ENCODE peak calls at places on chromosomes 16 and 17, in ten cellular contexts. X is AG04450; F is CD4-positive, alpha-beta T cell; M is GM12878; I is OCI-LY7; N is heart right ventricle; E is dorsolateral prefrontal cortex; J is body of pancreas; O is osteoblast; S is cardiac muscle cell. H is an unnamed sample.

GRCh38 chr16:14181371-14182050 is 110.4 kb downstream of the MRTFB start:
- DNase-seq in I (no peak), O (peak; percentile 75), S (peak; percentile 83), J (no peak), F (no peak), N (no peak), X (peak; percentile 32), E (no peak), M (no peak), H (peak; percentile 67)

GRCh38 chr17:68097161-68097805 is 61.7 kb downstream of the KPNA2 start:
- DNase-seq in O (no peak), S (no peak), E (no peak), M (no peak), X (no peak), I (no peak), J (no peak), N (no peak), F (no peak), H (no peak)

GRCh38 chr16:79798416-79799053 is 198.0 kb upstream of the MAF start:
- DNase-seq in X (no peak), O (no peak), I (no peak), M (no peak), S (no peak), E (no peak), N (no peak), F (no peak), J (no peak), H (no peak)

GRCh38 chr17:69949931-69950330 is 125.1 kb upstream of the KCNJ16 start:
- DNase-seq in I (no peak), S (no peak), J (no peak), N (no peak), E (no peak), M (no peak), X (no peak), O (peak; percentile 10), F (no peak), H (no peak)

GRCh38 chr16:56847173-56847948 is 17.6 kb upstream of the SLC12A3 start:
- DNase-seq in O (no peak), F (no peak), X (no peak), S (no peak), J (no peak), E (no peak), I (peak; percentile 53), M (no peak), N (no peak), H (no peak)

GRCh38 chr17:14245002-14245401 is 8.3 kb upstream of the CDRT15 start:
- DNase-seq in J (no peak), E (no peak), O (no peak), N (no peak), F (no peak), I (no peak), M (no peak), X (no peak), S (no peak), H (no peak)

GRCh38 chr16:27515874-27516353 is 33.8 kb downstream of the GTF3C1 start:
- DNase-seq in F (no peak), J (peak; percentile 40), E (no peak), O (no peak), X (no peak), M (no peak), S (peak; percentile 28), I (peak; percentile 46), N (peak; percentile 29), H (peak; percentile 29)

GRCh38 chr16:14548933-14549788 is 80.9 kb downstream of the PARN start:
- DNase-seq in E (no peak), O (no peak), M (no peak), N (no peak), I (no peak), X (no peak), F (no peak), S (no peak), J (peak; percentile 17), H (no peak)

GRCh38 chr17:67993998-67994361 is 2.3 kb downstream of the C17orf58 start:
- DNase-seq in X (no peak), S (peak; percentile 21), N (no peak), E (no peak), I (peak; percentile 56), F (no peak), O (no peak), M (no peak), J (no peak), H (peak; percentile 16)

GRCh38 chr17:30380106-30380420 is 1.3 kb downstream of the CPD start:
- DNase-seq in S (no peak), N (no peak), E (no peak), M (peak; percentile 16), J (no peak), F (no peak), O (peak; percentile 77), I (peak; percentile 35), X (no peak), H (no peak)

GRCh38 chr17:79739148-79740062 is 8.7 kb downstream of the ENPP7 start:
- DNase-seq in J (peak; percentile 47), M (no peak), X (no peak), E (no peak), S (no peak), I (no peak), O (peak; percentile 77), F (no peak), N (no peak), H (no peak)

GRCh38 chr16:17384473-17384872 is 86.3 kb downstream of the XYLT1 start:
- DNase-seq in E (no peak), S (no peak), M (no peak), I (no peak), X (no peak), N (no peak), F (no peak), O (no peak), J (no peak), H (no peak)

GRCh38 chr16:89953671-89954406 is 5.3 kb downstream of the DEF8 start:
- DNase-seq in F (no peak), I (peak; percentile 75), S (no peak), J (no peak), E (no peak), X (no peak), M (no peak), O (peak; percentile 77), N (no peak), H (no peak)

GRCh38 chr16:89017956-89018604 is 41.1 kb upstream of the CBFA2T3 start:
- DNase-seq in X (no peak), E (no peak), N (no peak), F (no peak), S (no peak), J (no peak), O (peak; percentile 64), M (no peak), I (no peak), H (no peak)

GRCh38 chr17:82151106-82151957 is 53.3 kb upstream of the FASN start:
- DNase-seq in J (no peak), N (no peak), M (no peak), I (no peak), F (no peak), E (no peak), S (no peak), O (peak; percentile 58), X (no peak), H (no peak)

DNA sequence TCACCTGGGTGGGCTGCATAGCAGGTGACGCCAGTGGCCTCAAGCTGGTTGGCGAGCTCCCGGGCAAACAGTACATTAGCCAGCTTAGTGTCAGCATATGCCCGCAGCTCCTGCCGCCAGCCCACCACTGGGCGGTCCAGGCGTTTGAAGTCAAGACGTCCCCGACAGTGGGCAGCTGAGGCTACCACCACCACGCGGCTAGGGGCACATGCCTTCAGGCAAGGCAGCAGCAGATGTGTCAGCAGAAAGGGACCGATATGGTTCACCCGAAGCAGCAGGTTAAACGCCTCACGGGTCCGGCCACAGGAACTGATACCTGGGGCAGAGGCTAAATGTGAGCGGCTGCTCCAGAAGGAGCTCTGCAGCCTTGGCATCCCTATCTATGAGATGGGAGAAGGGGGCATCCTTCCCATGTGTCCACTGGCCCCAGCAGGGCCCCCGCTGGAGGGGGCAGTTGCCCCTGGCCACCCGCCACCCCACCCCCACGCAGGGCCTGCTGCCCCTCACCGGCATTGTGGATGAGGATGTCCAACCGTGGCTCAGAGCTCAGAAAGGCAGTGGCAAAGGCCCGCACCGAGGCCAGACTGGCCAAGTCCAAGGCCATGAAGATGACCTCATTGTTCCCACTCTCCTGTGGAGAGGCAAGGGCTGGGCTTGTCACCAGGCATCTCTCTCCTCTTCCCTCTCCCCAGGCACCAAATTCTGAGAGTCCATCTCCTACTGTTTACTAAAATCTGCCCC is 1.7 kb downstream of the DHRS13 start:
- DNase-seq in I (peak; percentile 48), F (no peak), S (no peak), E (peak; percentile 39), X (no peak), M (no peak), N (no peak), O (peak; percentile 50), J (peak; percentile 31), H (no peak)
- H3K27ac ChIP-seq in I (peak overlapping the region; percentile 80), F (peak overlapping the region; percentile 76), S (no peak overlapping the region), E (peak overlapping the region; percentile 15), X (no peak overlapping the region), M (no peak overlapping the region), N (no peak overlapping the region), O (no peak overlapping the region), J (no peak overlapping the region), H (peak overlapping the region; percentile 90)

DNA sequence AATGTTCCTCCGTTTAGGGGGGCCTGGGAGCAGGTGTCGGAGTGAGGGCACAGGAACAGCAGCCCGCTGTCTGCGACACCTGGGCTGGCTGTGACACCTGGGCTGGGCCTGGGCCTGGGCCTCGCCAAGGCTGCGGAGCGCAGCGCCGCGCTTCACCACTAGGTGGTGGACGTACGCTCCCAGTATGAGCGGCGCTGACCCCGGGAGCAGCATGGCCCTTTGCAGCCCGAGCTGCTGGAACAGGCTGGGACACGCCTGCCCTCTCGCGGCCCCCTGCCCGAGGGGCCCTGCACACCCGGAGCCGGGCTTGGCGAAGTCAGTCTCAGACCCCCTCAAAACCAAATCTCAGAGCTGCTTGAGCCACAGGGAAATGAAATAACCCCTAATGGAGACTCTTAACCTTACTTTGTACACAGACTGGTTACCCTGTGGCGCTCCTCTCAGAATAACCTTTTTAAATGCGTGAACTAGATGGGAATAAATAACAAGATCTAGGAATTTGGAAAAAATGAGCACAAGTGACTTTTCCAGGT is 38.6 kb upstream of the FA2H start:
- DNase-seq in F (peak; percentile 66), S (peak; percentile 74), I (peak; percentile 80), M (peak; percentile 11), E (peak; percentile 78), X (peak; percentile 4), O (peak; percentile 95), J (peak; percentile 94), N (peak; percentile 47), H (peak; percentile 76)
- TF ChIP-seq CTCF in F (peak; percentile 96), S (peak; percentile 95), I (peak; percentile 94), M (peak; percentile 96), E (peak; percentile 99), X (peak; percentile 90), O (peak; percentile 76), J (peak; percentile 97), N (peak; percentile 84), H (peak; percentile 97)

GRCh38 chr17:32289454-32289853 is 23.8 kb downstream of the RHBDL3 start:
- DNase-seq in S (no peak), F (no peak), J (no peak), N (no peak), X (no peak), M (no peak), O (no peak), I (no peak), E (no peak), H (no peak)
- H3K27ac ChIP-seq in S (no peak overlapping the region), F (no peak overlapping the region), J (no peak overlapping the region), N (no peak overlapping the region), X (no peak overlapping the region), M (no peak overlapping the region), O (no peak overlapping the region), I (no peak overlapping the region), E (no peak overlapping the region), H (no peak overlapping the region)

DNA sequence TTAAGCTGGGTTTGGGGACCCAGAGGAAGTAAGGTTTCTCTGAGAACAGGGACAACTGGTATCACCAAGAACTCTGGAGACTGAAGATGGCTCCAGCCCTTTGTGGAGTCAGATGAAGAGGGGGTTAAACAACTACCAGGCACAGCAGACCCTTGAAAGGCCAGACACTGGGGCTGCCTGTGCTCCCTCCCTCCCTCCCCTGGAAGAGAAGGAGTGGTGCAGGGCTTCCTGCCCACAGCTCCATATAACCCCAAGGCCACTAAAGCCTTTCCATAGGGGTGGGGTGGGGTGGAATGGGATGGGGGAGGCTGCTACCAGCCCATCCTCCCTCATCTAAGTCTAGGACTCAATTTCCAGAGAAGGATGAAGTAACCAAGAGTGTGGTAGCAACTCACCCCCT is 66.7 kb downstream of the CCDC182 start:
- DNase-seq in I (no peak), E (no peak), S (no peak), J (no peak), F (no peak), N (no peak), O (no peak), X (no peak), M (no peak), H (no peak)
- TF ChIP-seq CTCF in I (no peak), E (no peak), S (no peak), J (no peak), F (no peak), N (no peak), O (no peak), X (no peak), M (no peak), H (no peak)

H was measured in RWPE1.